ENCODE peak calls at places on chromosomes 5 and 9, in seven cellular contexts. A, M, B, O, J, T and X are unnamed samples.
A peak's percentile ranks its signal among the peaks of the same experiment; 100 is the strongest.

GRCh38 chr5:123639244-123639643 is 127.3 kb downstream of the CSNK1G3 start:
- DNase-seq in A (no peak), M (no peak), B (no peak), O (no peak), J (no peak), T (no peak), X (no peak)

GRCh38 chr9:5953743-5954707 is 61.4 kb downstream of the RANBP6 start:
- DNase-seq in A (no peak), M (no peak), B (no peak), O (no peak), J (peak; percentile 46), T (no peak), X (peak; percentile 32)

GRCh38 chr9:74379718-74380117 is 117.4 kb upstream of the RORB start:
- DNase-seq in A (peak; percentile 57), M (peak; percentile 45), B (peak; percentile 3), O (no peak), J (peak; percentile 49), T (no peak), X (peak; percentile 51)

GRCh38 chr9:129140397-129141065 is 29.3 kb downstream of the PTPA start:
- DNase-seq in A (peak; percentile 17), M (peak; percentile 52), B (peak; percentile 58), O (no peak), J (peak; percentile 39), T (no peak), X (peak; percentile 85)

GRCh38 chr5:156326718-156327259 is at the start of gene SGCD:
- DNase-seq in A (no peak), M (no peak), B (peak; percentile 0), O (peak; percentile 94), J (no peak), T (no peak), X (peak; percentile 84)

GRCh38 chr5:6221141-6221626 is 157.2 kb downstream of the MED10 start:
- DNase-seq in A (no peak), M (no peak), B (no peak), O (no peak), J (no peak), T (no peak), X (no peak)

GRCh38 chr9:69805962-69806633 is 14.5 kb upstream of the CFAP95 start:
- DNase-seq in A (no peak), M (no peak), B (no peak), O (no peak), J (no peak), T (no peak), X (peak; percentile 60)

GRCh38 chr5:66653380-66653779 is 57.2 kb downstream of the MAST4 start:
- DNase-seq in A (no peak), M (peak; percentile 88), B (peak; percentile 86), O (no peak), J (no peak), T (no peak), X (peak; percentile 53)

GRCh38 chr5:610744-611730 is 1.1 kb upstream of the CEP72 start:
- DNase-seq in A (no peak), M (no peak), B (no peak), O (peak; percentile 17), J (no peak), T (no peak), X (no peak)

GRCh38 chr9:95880011-95880690 is 4.7 kb downstream of the ERCC6L2 start:
- DNase-seq in A (no peak), M (no peak), B (peak; percentile 57), O (no peak), J (no peak), T (no peak), X (no peak)

GRCh38 chr5:154478224-154478565 is at the start of gene HAND1:
- DNase-seq in A (peak; percentile 71), M (no peak), B (peak; percentile 62), O (peak; percentile 84), J (peak; percentile 46), T (no peak), X (peak; percentile 86)

GRCh38 chr9:115520626-115521025 is 402.7 kb upstream of the TNC start:
- DNase-seq in A (no peak), M (no peak), B (no peak), O (no peak), J (no peak), T (no peak), X (no peak)

GRCh38 chr5:126875303-126875785 is 98.4 kb downstream of the LMNB1 start:
- DNase-seq in A (no peak), M (no peak), B (no peak), O (no peak), J (no peak), T (no peak), X (peak; percentile 61)

GRCh38 chr9:124889006-124889405 is 27.1 kb downstream of the ARPC5L start:
- DNase-seq in A (no peak), M (no peak), B (no peak), O (no peak), J (no peak), T (no peak), X (no peak)